ENCODE peak calls at places on chromosomes 13 and 19, in five cellular contexts. I is stimulated activated effector memory CD8-positive, alpha-beta T cell treated with anti-CD3 and anti-CD28 coated beads, Interleukin-12 subunit alpha, Interleukin-12 subunit beta, amount 100 ng/mL, for 72 hours; M is activated CD4-positive, alpha-beta T cell treated with anti-CD3 and anti-CD28 coated beads for 48 hours; D is WTC11; T is activated T-cell treated with anti-CD3 and anti-CD28 coated beads, Interleukin-2, amount 50 U/mL, for 4 hours. W is an unnamed sample.

GRCh38 chr19:38384209-38385027 is 3.4 kb downstream of the GGN start:
- DNase-seq in I (no peak), M (no peak), D (peak), T (no peak), W (no peak)

GRCh38 chr13:97574926-97575325 is 141.0 kb downstream of the RAP2A start:
- DNase-seq in I (no peak), M (peak), D (peak), T (no peak), W (no peak)

GRCh38 chr13:69903081-69903480 is 204.5 kb upstream of the ATXN8OS start:
- DNase-seq in I (no peak), M (no peak), D (no peak), T (no peak), W (no peak)

GRCh38 chr13:51618626-51619025 is 34.4 kb downstream of the WDFY2 start:
- DNase-seq in I (no peak), M (no peak), D (no peak), T (no peak), W (no peak)

GRCh38 chr13:47661076-47661475 is 340.0 kb downstream of the SUCLA2 start:
- DNase-seq in I (no peak), M (no peak), D (no peak), T (no peak), W (no peak)

GRCh38 chr13:29877456-29878096 is 27.2 kb upstream of the UBL3 start:
- DNase-seq in I (no peak), M (no peak), D (no peak), T (no peak), W (no peak)

GRCh38 chr13:45446181-45446580 is 18.6 kb upstream of the COG3 start:
- DNase-seq in I (no peak), M (no peak), D (no peak), T (no peak), W (no peak)

GRCh38 chr13:108860418-108860817 is 231.0 kb downstream of the MYO16 start:
- DNase-seq in I (no peak), M (no peak), D (no peak), T (no peak), W (no peak)

GRCh38 chr19:34838753-34839431 is 65.9 kb upstream of the ZNF599 start:
- DNase-seq in I (no peak), M (peak), D (peak), T (no peak), W (peak)

GRCh38 chr13:110128546-110128945 is 178.4 kb downstream of the COL4A1 start:
- DNase-seq in I (no peak), M (no peak), D (no peak), T (no peak), W (no peak)

GRCh38 chr13:106110241-106110855 is 425.1 kb downstream of the EFNB2 start:
- DNase-seq in I (no peak), M (no peak), D (no peak), T (no peak), W (no peak)

GRCh38 chr19:41893899-41894298 is 10.9 kb downstream of the ARHGEF1 start:
- DNase-seq in I (no peak), M (no peak), D (no peak), T (no peak), W (no peak)

GRCh38 chr19:38285567-38285966 is 18.5 kb upstream of the C19orf33 start:
- DNase-seq in I (no peak), M (no peak), D (no peak), T (no peak), W (no peak)

GRCh38 chr13:106382569-106382968 is 152.9 kb downstream of the EFNB2 start:
- DNase-seq in I (no peak), M (no peak), D (no peak), T (no peak), W (no peak)

GRCh38 chr13:73816702-73817101 is 317.5 kb downstream of the KLF12 start:
- DNase-seq in I (no peak), M (peak), D (no peak), T (no peak), W (no peak)

GRCh38 chr13:75637101-75637774 is 1.1 kb downstream of the LMO7 start:
- DNase-seq in I (no peak), M (no peak), D (peak), T (no peak), W (no peak)

GRCh38 chr13:37769078-37769477 is 100.5 kb downstream of the TRPC4 start:
- DNase-seq in I (no peak), M (no peak), D (no peak), T (no peak), W (no peak)

GRCh38 chr19:49142866-49143335 is 12.3 kb downstream of the HRC start:
- DNase-seq in I (peak), M (peak), D (peak), T (peak), W (peak)

GRCh38 chr19:2627319-2627829 is 75.1 kb downstream of the GNG7 start:
- DNase-seq in I (no peak), M (peak), D (no peak), T (peak), W (peak)

GRCh38 chr19:44570984-44571684 is 41.7 kb upstream of the CEACAM20 start:
- DNase-seq in I (peak), M (peak), D (peak), T (peak), W (peak)

W was measured in stimulated activated CD4-positive, alpha-beta T cell treated with anti-CD3 and anti-CD28 coated beads, Interleukin-12 subunit alpha, Interleukin-12 subunit beta, amount 100 ng/mL, for 4 hours.